ENCODE peak calls at places on chromosomes 5 and 9, in six cellular contexts. J is fibroblast of lung, Q is pancreas, N is A673, X is HCT116, W is IMR-90. L is an unnamed sample.
A peak's percentile ranks its signal among the peaks of the same experiment; 100 is the strongest.

GRCh38 chr5:40559306-40559705 is 120.4 kb upstream of the PTGER4 start:
- DNase-seq in J (peak; percentile 62), X (no peak), N (no peak), Q (no peak), W (no peak), L (no peak)

GRCh38 chr9:105328872-105329728 is 84.6 kb downstream of the SLC44A1 start:
- DNase-seq in X (no peak), Q (no peak), J (no peak), W (no peak), N (no peak), L (no peak)

GRCh38 chr9:85258823-85259370 is 482.9 kb downstream of the AGTPBP1 start:
- DNase-seq in J (peak; percentile 76), Q (peak; percentile 49), X (peak; percentile 63), W (no peak), N (peak; percentile 61), L (peak; percentile 63)

GRCh38 chr5:174608631-174609097 is 115.7 kb upstream of the MSX2 start:
- DNase-seq in N (no peak), J (peak; percentile 63), Q (peak; percentile 65), X (peak; percentile 67), W (no peak), L (peak; percentile 40)

GRCh38 chr5:63928451-63928850 is 33.8 kb downstream of the HTR1A start:
- DNase-seq in J (no peak), Q (no peak), W (no peak), X (no peak), N (no peak), L (no peak)

GRCh38 chr9:133677126-133678010 is 41.2 kb downstream of the DBH start:
- DNase-seq in J (no peak), W (no peak), N (no peak), Q (no peak), X (no peak), L (no peak)

GRCh38 chr9:89953824-89954223 is 349.0 kb downstream of the GADD45G start:
- DNase-seq in N (no peak), J (no peak), Q (no peak), W (no peak), X (no peak), L (no peak)

GRCh38 chr9:121640076-121640475 is 11.4 kb upstream of the DAB2IP start:
- DNase-seq in X (no peak), W (peak; percentile 17), N (peak; percentile 72), Q (peak; percentile 40), J (peak; percentile 6), L (peak; percentile 86)

GRCh38 chr5:57741326-57741725 is 258.7 kb upstream of the ACTBL2 start:
- DNase-seq in N (no peak), X (no peak), J (no peak), W (no peak), Q (no peak), L (no peak)

GRCh38 chr9:89095755-89096154 is 82.9 kb downstream of the SHC3 start:
- DNase-seq in Q (no peak), J (no peak), W (peak; percentile 38), X (no peak), N (no peak), L (no peak)

GRCh38 chr9:1979815-1980367 is 35.3 kb upstream of the SMARCA2 start:
- DNase-seq in J (peak; percentile 93), N (no peak), X (no peak), Q (peak; percentile 46), W (peak; percentile 49), L (no peak)

GRCh38 chr5:35458824-35459207 is 158.8 kb upstream of the SPEF2 start:
- DNase-seq in Q (peak; percentile 16), J (no peak), N (peak; percentile 37), X (no peak), W (no peak), L (no peak)
- TF ChIP-seq CTCF in Q (no peak), J (no peak), N (no peak), X (no peak), W (no peak), L (no peak)

GRCh38 chr5:79792518-79792917 is 102.9 kb downstream of the CMYA5 start:
- DNase-seq in J (no peak), W (no peak), X (no peak), N (no peak), Q (no peak), L (no peak)
- H3K4me1 ChIP-seq in J (no peaks in the 10 kb centered on the region), W (no peaks in the 10 kb centered on the region), X (no peaks in the 10 kb centered on the region), N (no peaks in the 10 kb centered on the region), Q (no peaks in the 10 kb centered on the region), L (no peaks in the 10 kb centered on the region)

GRCh38 chr5:24643255-24643654 is 1.5 kb downstream of the CDH10 start:
- DNase-seq in J (peak; percentile 11), W (no peak), N (no peak), Q (no peak), X (no peak), L (no peak)

GRCh38 chr5:24642022-24642421 is 2.8 kb downstream of the CDH10 start:
- DNase-seq in N (peak; percentile 74), J (peak; percentile 38), X (no peak), Q (no peak), W (peak; percentile 0), L (peak; percentile 50)

GRCh38 chr5:24643880-24644279 is 898 bp downstream of the CDH10 start:
- DNase-seq in J (no peak), W (no peak), N (no peak), X (no peak), Q (no peak), L (no peak)

GRCh38 chr5:24646915-24647314 is 2.1 kb upstream of the CDH10 start:
- DNase-seq in J (no peak), W (no peak), N (no peak), Q (no peak), X (no peak), L (no peak)

DNA sequence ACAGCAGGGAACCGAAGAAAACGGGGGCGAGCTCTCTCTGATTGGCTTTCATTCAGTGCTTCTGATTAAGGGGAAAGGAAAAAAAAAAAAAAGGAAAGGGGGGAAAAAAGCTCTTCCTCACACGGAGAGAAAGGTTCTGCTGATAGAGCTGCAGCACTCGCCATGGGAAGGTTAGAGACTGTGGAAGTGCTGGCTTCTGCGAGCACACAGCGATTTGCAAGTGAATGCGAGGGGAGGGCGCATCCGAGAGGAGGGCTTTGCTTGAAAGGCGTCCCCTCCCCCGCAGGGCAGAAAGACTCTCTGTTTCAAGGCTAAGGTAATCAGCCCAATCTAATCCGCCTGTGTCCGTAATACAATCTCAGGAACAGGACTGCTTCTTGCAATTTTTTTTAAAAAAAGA is at the start of gene CDH10:
- DNase-seq in N (peak; percentile 85), X (no peak), W (no peak), J (peak; percentile 77), Q (peak; percentile 6), L (peak; percentile 86)
- H3K4me3 ChIP-seq in N (peak within 1 kb of the TSS; percentile 45), X (no peak within 1 kb of the TSS), W (no peak within 1 kb of the TSS), J (no peak within 1 kb of the TSS), Q (no peak within 1 kb of the TSS), L (peak within 1 kb of the TSS; percentile 81)

GRCh38 chr9:71911061-71911907 is at the start of the genes ABHD17B and C9orf85:
- DNase-seq in J (peak; percentile 99), N (peak; percentile 99), X (peak; percentile 99), W (peak; percentile 99), Q (peak; percentile 99), L (peak; percentile 99)

GRCh38 chr9:71911908-71912325 is 478 bp downstream of the C9orf85 start:
- DNase-seq in W (peak; percentile 28), J (peak; percentile 63), Q (no peak), X (no peak), N (peak; percentile 54), L (no peak)

GRCh38 chr9:71909887-71910601 is 949 bp downstream of the ABHD17B start:
- DNase-seq in X (no peak), J (peak; percentile 39), N (peak; percentile 58), W (peak; percentile 20), Q (peak; percentile 52), L (peak; percentile 73)

DNA sequence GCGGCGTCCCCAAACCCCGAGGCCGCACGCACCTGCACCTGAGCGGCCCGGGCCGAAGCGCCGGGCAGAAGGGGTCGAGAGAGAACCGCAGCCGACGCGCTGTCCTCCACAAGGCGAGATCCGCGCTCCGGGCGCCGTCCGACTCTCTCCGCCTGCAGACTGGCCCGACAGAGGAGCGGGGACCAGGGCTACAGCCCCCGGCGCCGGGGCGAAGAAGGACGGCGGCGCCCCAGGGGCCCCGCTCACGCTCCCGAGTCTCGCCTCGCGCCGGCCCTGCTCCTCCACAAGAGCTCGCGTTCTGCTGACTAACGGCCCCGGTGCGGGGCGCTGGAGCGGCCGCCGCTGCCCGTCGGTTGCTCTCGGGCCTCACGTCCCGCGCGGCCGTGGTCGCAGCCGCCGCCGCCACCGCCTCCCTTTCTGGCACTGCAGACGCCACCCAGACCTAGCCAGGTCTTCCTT is 362 bp downstream of the ABHD17B start:
- DNase-seq in Q (no peak), W (no peak), X (no peak), J (no peak), N (no peak), L (no peak)
- TF ChIP-seq CTCF in Q (no peak), W (no peak), X (no peak), J (no peak), N (no peak), L (no peak)

GRCh38 chr9:109035684-109036423 is 22.6 kb upstream of the CTNNAL1 start:
- DNase-seq in W (peak; percentile 85), J (peak; percentile 94), X (peak; percentile 74), N (peak; percentile 73), Q (peak; percentile 46), L (no peak)
- H3K4me1 ChIP-seq in W (peaks cover 16% of the 10 kb centered on the region), J (peaks cover 16% of the 10 kb centered on the region), X (peaks cover 53% of the 10 kb centered on the region), N (peaks cover 21% of the 10 kb centered on the region), Q (no peaks in the 10 kb centered on the region), L (no peaks in the 10 kb centered on the region)

GRCh38 chr5:62256161-62257017 is 49.6 kb upstream of the KIF2A start:
- DNase-seq in Q (peak; percentile 83), W (no peak), N (peak; percentile 86), J (peak; percentile 12), X (no peak), L (peak; percentile 38)
- H3K4me3 ChIP-seq in Q (no peak overlapping the region), W (no peak overlapping the region), N (no peak overlapping the region), J (no peak overlapping the region), X (no peak overlapping the region), L (no peak overlapping the region)

GRCh38 chr9:129383005-129383414 is 204.9 kb upstream of the IER5L start:
- DNase-seq in J (no peak), N (no peak), Q (peak; percentile 92), W (no peak), X (peak; percentile 39), L (no peak)

GRCh38 chr9:129384138-129384886 is 206.3 kb upstream of the IER5L start:
- DNase-seq in J (no peak), X (no peak), W (no peak), N (no peak), Q (no peak), L (no peak)

GRCh38 chr9:129384887-129385614 is 207.0 kb upstream of the IER5L start:
- DNase-seq in N (no peak), Q (no peak), W (no peak), X (no peak), J (no peak), L (no peak)

GRCh38 chr9:129382281-129383004 is 204.4 kb upstream of the IER5L start:
- DNase-seq in J (no peak), W (no peak), N (no peak), X (no peak), Q (no peak), L (peak; percentile 49)

GRCh38 chr9:129383415-129384088 is 205.5 kb upstream of the IER5L start:
- DNase-seq in N (peak; percentile 75), X (no peak), Q (peak; percentile 76), W (peak; percentile 56), J (peak; percentile 69), L (no peak)
- TF ChIP-seq CTCF in N (no peak), X (no peak), Q (no peak), W (peak; percentile 21), J (no peak), L (no peak)

GRCh38 chr5:89942171-89942570 is 467.4 kb downstream of the CETN3 start:
- DNase-seq in J (no peak), W (no peak), Q (no peak), X (no peak), N (no peak), L (no peak)
- H3K4me1 ChIP-seq in J (no peaks in the 10 kb centered on the region), W (no peaks in the 10 kb centered on the region), Q (no peaks in the 10 kb centered on the region), X (no peaks in the 10 kb centered on the region), N (no peaks in the 10 kb centered on the region), L (no peaks in the 10 kb centered on the region)

GRCh38 chr9:137127301-137128157 is 11.4 kb upstream of the GRIN1 start:
- DNase-seq in Q (peak; percentile 74), J (no peak), N (no peak), W (no peak), X (no peak), L (peak; percentile 54)
- H3K4me3 ChIP-seq in Q (peak overlapping the region; percentile 61), J (peak overlapping the region; percentile 21), N (peak overlapping the region; percentile 79), W (no peak overlapping the region), X (no peak overlapping the region), L (peak overlapping the region; percentile 70)

L was measured in BE2C.